ENCODE peak calls at places on chromosomes 4 and X, in five cellular contexts. Z, C, B, P and S are unnamed samples.

GRCh38 chr4:96355414-96355813 is 515.5 kb downstream of the PDHA2 start:
- DNase-seq in Z (no peak), B (no peak), C (no peak), P (no peak), S (no peak)

GRCh38 chrX:7996414-7996813 is 69.2 kb upstream of the PNPLA4 start:
- DNase-seq in P (no peak), C (peak), B (peak), Z (peak), S (peak)

GRCh38 chr4:38266616-38267015 is 306.4 kb downstream of the PTTG2 start:
- DNase-seq in Z (no peak), B (peak), C (no peak), P (no peak), S (peak)

GRCh38 chr4:100061835-100062234 is 111.8 kb upstream of the H2AZ1 start:
- DNase-seq in Z (no peak), P (no peak), C (no peak), B (peak), S (no peak)

GRCh38 chr4:19823781-19824180 is 427.9 kb upstream of the SLIT2 start:
- DNase-seq in C (no peak), P (no peak), Z (no peak), B (no peak), S (no peak)

GRCh38 chr4:41748074-41748787 is at the start of gene PHOX2B:
- DNase-seq in C (no peak), B (no peak), P (no peak), Z (no peak), S (no peak)

GRCh38 chr4:92234393-92235176 is 69.2 kb upstream of the GRID2 start:
- DNase-seq in Z (no peak), B (peak), C (peak), P (no peak), S (peak)

GRCh38 chrX:54357414-54358377 is at the start of gene WNK3:
- DNase-seq in P (peak), C (peak), B (peak), Z (peak), S (peak)

GRCh38 chrX:132954323-132954722 is 4.1 kb downstream of the HS6ST2 start:
- DNase-seq in Z (no peak), B (no peak), C (no peak), P (no peak), S (no peak)

GRCh38 chr4:152424980-152425379 is 110.9 kb downstream of the FBXW7 start:
- DNase-seq in P (no peak), Z (no peak), C (no peak), B (no peak), S (no peak)

GRCh38 chr4:137819964-137820383 is 287.7 kb upstream of the PCDH18 start:
- DNase-seq in P (no peak), Z (no peak), B (peak), C (peak), S (peak)

GRCh38 chr4:141240671-141241070 is 20.0 kb downstream of the ZNF330 start:
- DNase-seq in B (no peak), C (no peak), P (no peak), Z (no peak), S (no peak)

GRCh38 chr4:78560296-78560963 is 8.9 kb downstream of the ANXA3 start:
- DNase-seq in P (no peak), B (peak), C (peak), Z (no peak), S (peak)

GRCh38 chr4:38935391-38936073 is 67.9 kb downstream of the FAM114A1 start:
- DNase-seq in P (no peak), Z (no peak), B (no peak), C (no peak), S (no peak)

GRCh38 chr4:2356123-2357069 is 62.0 kb downstream of the ZFYVE28 start:
- DNase-seq in C (no peak), Z (no peak), P (peak), B (no peak), S (no peak)

GRCh38 chr4:118683513-118683912 is 1.7 kb upstream of the METTL14 start:
- DNase-seq in B (no peak), P (no peak), Z (no peak), C (no peak), S (no peak)

GRCh38 chr4:40321671-40322131 is 13.4 kb upstream of the CHRNA9 start:
- DNase-seq in Z (no peak), C (peak), B (peak), P (no peak), S (peak)

GRCh38 chr4:100889401-100889800 is 371.6 kb upstream of the EMCN start:
- DNase-seq in B (no peak), Z (no peak), P (no peak), C (no peak), S (no peak)

GRCh38 chr4:73964862-73965611 is 16.8 kb downstream of the PF4 start:
- DNase-seq in B (no peak), P (no peak), C (no peak), Z (no peak), S (no peak)

GRCh38 chrX:67544871-67545771 is 1.3 kb downstream of the AR start:
- DNase-seq in P (peak), B (peak), C (peak), Z (no peak), S (peak)

GRCh38 chrX:149493567-149494562 is 11.2 kb downstream of the IDS start:
- DNase-seq in Z (no peak), C (no peak), B (no peak), P (no peak), S (no peak)

GRCh38 chr4:64617813-64618212 is 208.6 kb upstream of the TECRL start:
- DNase-seq in P (no peak), C (no peak), B (peak), Z (no peak), S (peak)

GRCh38 chrX:34880656-34881055 is 61.9 kb upstream of the FAM47B start:
- DNase-seq in B (peak), C (no peak), P (no peak), Z (no peak), S (peak)

GRCh38 chr4:15809473-15809872 is 31.3 kb downstream of the CD38 start:
- DNase-seq in P (no peak), C (no peak), B (no peak), Z (no peak), S (no peak)

GRCh38 chr4:110514889-110515479 is 39.0 kb downstream of the ENPEP start:
- DNase-seq in C (no peak), P (no peak), Z (no peak), B (peak), S (peak)